ENCODE peak calls at places on chromosomes 5 and 9, in five cellular contexts. One of them, this sample, is unnamed.

GRCh38 chr9:126482361-126483044 is 131.2 kb upstream of the LMX1B start:
- DNase-seq in thoracic aorta: no peak
- DNase-seq in lung: no peak
- DNase-seq in Panc1: no peak
- DNase-seq in tibial artery: no peak
- DNase-seq in this sample: no peak

GRCh38 chr9:109945571-109945970 is 165.6 kb downstream of the PALM2AKAP2 start:
- DNase-seq in lung: no peak
- DNase-seq in tibial artery: no peak
- DNase-seq in Panc1: no peak
- DNase-seq in thoracic aorta: no peak
- DNase-seq in this sample: no peak

GRCh38 chr5:73299017-73299630 is 126.1 kb downstream of the TMEM174 start:
- DNase-seq in tibial artery: no peak
- DNase-seq in Panc1: no peak
- DNase-seq in lung: no peak
- DNase-seq in thoracic aorta: no peak
- DNase-seq in this sample: no peak

GRCh38 chr5:59756373-59757035 is 137.0 kb downstream of the PDE4D start:
- DNase-seq in tibial artery: no peak
- DNase-seq in lung: no peak
- DNase-seq in thoracic aorta: no peak
- DNase-seq in Panc1: no peak
- DNase-seq in this sample: no peak

GRCh38 chr5:125477586-125477975 is 731.1 kb upstream of the ZNF608 start:
- DNase-seq in tibial artery: no peak
- DNase-seq in lung: no peak
- DNase-seq in thoracic aorta: no peak
- DNase-seq in Panc1: no peak
- DNase-seq in this sample: no peak

GRCh38 chr9:126480810-126481209 is 132.9 kb upstream of the LMX1B start:
- DNase-seq in thoracic aorta: no peak
- DNase-seq in lung: no peak
- DNase-seq in tibial artery: no peak
- DNase-seq in Panc1: no peak
- DNase-seq in this sample: no peak

GRCh38 chr5:78004559-78004958 is 228.4 kb upstream of the TBCA start:
- DNase-seq in lung: no peak
- DNase-seq in Panc1: no peak
- DNase-seq in tibial artery: no peak
- DNase-seq in thoracic aorta: no peak
- DNase-seq in this sample: no peak

GRCh38 chr5:27682600-27682999 is 644.2 kb upstream of the CDH9 start:
- DNase-seq in thoracic aorta: no peak
- DNase-seq in lung: no peak
- DNase-seq in Panc1: no peak
- DNase-seq in tibial artery: no peak
- DNase-seq in this sample: no peak

GRCh38 chr5:170805666-170806065 is 22.1 kb downstream of the GABRP start:
- DNase-seq in Panc1: no peak
- DNase-seq in tibial artery: no peak
- DNase-seq in thoracic aorta: no peak
- DNase-seq in lung: no peak
- DNase-seq in this sample: no peak

GRCh38 chr9:133368249-133368881 is 7.5 kb downstream of the SURF4 start:
- DNase-seq in Panc1: no peak
- DNase-seq in thoracic aorta: no peak
- DNase-seq in tibial artery: no peak
- DNase-seq in lung: no peak
- DNase-seq in this sample: no peak

GRCh38 chr5:54905942-54906537 is 79.4 kb downstream of the ESM1 start:
- DNase-seq in lung: peak
- DNase-seq in tibial artery: peak
- DNase-seq in thoracic aorta: no peak
- DNase-seq in Panc1: peak
- DNase-seq in this sample: peak

GRCh38 chr9:135075234-135076142 is 12.0 kb upstream of the OLFM1 start:
- DNase-seq in Panc1: no peak
- DNase-seq in thoracic aorta: no peak
- DNase-seq in tibial artery: peak
- DNase-seq in lung: peak
- DNase-seq in this sample: peak

GRCh38 chr9:107932601-107933000 is 443.0 kb upstream of the KLF4 start:
- DNase-seq in tibial artery: no peak
- DNase-seq in thoracic aorta: no peak
- DNase-seq in Panc1: no peak
- DNase-seq in lung: no peak
- DNase-seq in this sample: no peak

GRCh38 chr9:93656426-93657222 is 80.2 kb downstream of the PHF2 start:
- DNase-seq in lung: no peak
- DNase-seq in tibial artery: peak
- DNase-seq in Panc1: no peak
- DNase-seq in thoracic aorta: no peak
- DNase-seq in this sample: peak

GRCh38 chr9:108515856-108516255 is 339.9 kb downstream of the ACTL7B start:
- DNase-seq in lung: no peak
- DNase-seq in Panc1: no peak
- DNase-seq in tibial artery: no peak
- DNase-seq in thoracic aorta: no peak
- DNase-seq in this sample: no peak

GRCh38 chr9:31302620-31303418 is 1081.6 kb upstream of the ACO1 start:
- DNase-seq in lung: no peak
- DNase-seq in Panc1: no peak
- DNase-seq in tibial artery: no peak
- DNase-seq in thoracic aorta: no peak
- DNase-seq in this sample: no peak

GRCh38 chr5:37723147-37723961 is 116.5 kb downstream of the GDNF start:
- DNase-seq in tibial artery: no peak
- DNase-seq in thoracic aorta: no peak
- DNase-seq in Panc1: no peak
- DNase-seq in lung: no peak
- DNase-seq in this sample: no peak

GRCh38 chr9:35518212-35518917 is 28.5 kb downstream of the RUSC2 start:
- DNase-seq in Panc1: peak
- DNase-seq in tibial artery: no peak
- DNase-seq in thoracic aorta: no peak
- DNase-seq in lung: peak
- DNase-seq in this sample: no peak

GRCh38 chr9:135805422-135806022 is 101.8 kb downstream of the CAMSAP1 start:
- DNase-seq in Panc1: no peak
- DNase-seq in lung: no peak
- DNase-seq in tibial artery: no peak
- DNase-seq in thoracic aorta: no peak
- DNase-seq in this sample: no peak

GRCh38 chr5:66440202-66440680 is 156.0 kb upstream of the MAST4 start:
- DNase-seq in lung: no peak
- DNase-seq in thoracic aorta: no peak
- DNase-seq in Panc1: no peak
- DNase-seq in tibial artery: peak
- DNase-seq in this sample: peak

GRCh38 chr9:32405506-32405905 is 21.1 kb downstream of the ACO1 start:
- DNase-seq in tibial artery: no peak
- DNase-seq in thoracic aorta: no peak
- DNase-seq in Panc1: no peak
- DNase-seq in lung: no peak
- DNase-seq in this sample: no peak

GRCh38 chr5:75037106-75037505 is 15.3 kb downstream of the GCNT4 start:
- DNase-seq in lung: peak
- DNase-seq in thoracic aorta: no peak
- DNase-seq in Panc1: no peak
- DNase-seq in tibial artery: no peak
- DNase-seq in this sample: no peak

GRCh38 chr5:41869150-41869738 is 981 bp downstream of the OXCT1 start:
- DNase-seq in Panc1: no peak
- DNase-seq in lung: peak
- DNase-seq in thoracic aorta: no peak
- DNase-seq in tibial artery: peak
- DNase-seq in this sample: peak
- H3K27ac ChIP-seq in Panc1: peak
- H3K27ac ChIP-seq in lung: peak
- H3K27ac ChIP-seq in thoracic aorta: peak
- H3K27ac ChIP-seq in tibial artery: peak
- H3K27ac ChIP-seq in this sample: peak

GRCh38 chr9:19441730-19442129 is 32.9 kb downstream of the ACER2 start:
- DNase-seq in tibial artery: no peak
- DNase-seq in Panc1: no peak
- DNase-seq in lung: no peak
- DNase-seq in thoracic aorta: no peak
- DNase-seq in this sample: no peak
- TF ChIP-seq CTCF in tibial artery: no peak
- TF ChIP-seq CTCF in Panc1: no peak
- TF ChIP-seq CTCF in lung: no peak
- TF ChIP-seq CTCF in thoracic aorta: no peak
- TF ChIP-seq CTCF in this sample: no peak

GRCh38 chr9:22079873-22080341 is 70.8 kb upstream of the CDKN2B start:
- DNase-seq in lung: no peak
- DNase-seq in tibial artery: peak
- DNase-seq in thoracic aorta: no peak
- DNase-seq in Panc1: no peak
- DNase-seq in this sample: no peak
- H3K27ac ChIP-seq in lung: peak
- H3K27ac ChIP-seq in tibial artery: no peak
- H3K27ac ChIP-seq in thoracic aorta: no peak
- H3K27ac ChIP-seq in Panc1: no peak
- H3K27ac ChIP-seq in this sample: no peak

GRCh38 chr5:147397616-147398015 is 112.3 kb downstream of the DPYSL3 start:
- DNase-seq in tibial artery: no peak
- DNase-seq in Panc1: no peak
- DNase-seq in thoracic aorta: no peak
- DNase-seq in lung: no peak
- DNase-seq in this sample: no peak
- TF ChIP-seq CTCF in tibial artery: no peak
- TF ChIP-seq CTCF in Panc1: peak
- TF ChIP-seq CTCF in thoracic aorta: no peak
- TF ChIP-seq CTCF in lung: no peak
- TF ChIP-seq CTCF in this sample: no peak

GRCh38 chr9:77710276-77710675 is 62.2 kb upstream of the GNA14 start:
- DNase-seq in lung: no peak
- DNase-seq in thoracic aorta: no peak
- DNase-seq in Panc1: no peak
- DNase-seq in tibial artery: no peak
- DNase-seq in this sample: no peak
- H3K27ac ChIP-seq in lung: no peak
- H3K27ac ChIP-seq in thoracic aorta: no peak
- H3K27ac ChIP-seq in Panc1: no peak
- H3K27ac ChIP-seq in tibial artery: no peak
- H3K27ac ChIP-seq in this sample: no peak